ENCODE peak calls at places on chromosomes 6 and 20, in ten cellular contexts. K, A, Y, B, V, L, R, X, Z and O are unnamed samples.

GRCh38 chr20:34401741-34402455 is 38.8 kb downstream of the ITCH start:
- DNase-seq in K (no peak), A (no peak), Y (no peak), B (no peak), V (no peak), L (no peak), R (no peak), X (no peak), Z (no peak), O (no peak)

GRCh38 chr6:25397406-25397805 is 118.2 kb downstream of the CARMIL1 start:
- DNase-seq in K (no peak), A (no peak), Y (no peak), B (no peak), V (no peak), L (no peak), R (no peak), X (no peak), Z (no peak), O (no peak)

GRCh38 chr20:63546686-63547483 is 664 bp downstream of the SRMS start:
- DNase-seq in K (no peak), A (no peak), Y (no peak), B (no peak), V (no peak), L (no peak), R (no peak), X (no peak), Z (no peak), O (no peak)

GRCh38 chr20:25301357-25301920 is 53.6 kb downstream of the PYGB start:
- DNase-seq in K (no peak), A (no peak), Y (no peak), B (no peak), V (no peak), L (no peak), R (no peak), X (no peak), Z (no peak), O (no peak)

GRCh38 chr20:46400253-46400652 is 6.2 kb downstream of the ELMO2 start:
- DNase-seq in K (peak; percentile 74), A (peak; percentile 46), Y (no peak), B (no peak), V (peak; percentile 49), L (no peak), R (peak; percentile 90), X (no peak), Z (peak; percentile 20), O (no peak)

GRCh38 chr6:12439296-12439695 is 149.1 kb downstream of the EDN1 start:
- DNase-seq in K (no peak), A (peak; percentile 90), Y (peak; percentile 4), B (no peak), V (no peak), L (no peak), R (no peak), X (no peak), Z (no peak), O (peak; percentile 88)

GRCh38 chr6:147268254-147268653 is 64.0 kb downstream of the STXBP5 start:
- DNase-seq in K (peak; percentile 12), A (peak; percentile 78), Y (peak; percentile 5), B (no peak), V (no peak), L (no peak), R (peak; percentile 18), X (no peak), Z (no peak), O (peak; percentile 59)

GRCh38 chr6:38445321-38445720 is 194.4 kb downstream of the BTBD9 start:
- DNase-seq in K (peak; percentile 11), A (no peak), Y (no peak), B (no peak), V (no peak), L (no peak), R (no peak), X (no peak), Z (no peak), O (no peak)

GRCh38 chr6:155100087-155100486 is 105.0 kb downstream of the TIAM2 start:
- DNase-seq in K (peak; percentile 89), A (no peak), Y (no peak), B (peak; percentile 83), V (peak; percentile 71), L (no peak), R (no peak), X (no peak), Z (peak; percentile 50), O (no peak)

GRCh38 chr6:168016176-168016620 is 18.7 kb downstream of the KIF25 start:
- DNase-seq in K (no peak), A (no peak), Y (no peak), B (no peak), V (no peak), L (no peak), R (no peak), X (no peak), Z (no peak), O (no peak)

GRCh38 chr20:4225778-4226177 is 210.4 kb upstream of the RNF24 start:
- DNase-seq in K (peak; percentile 99), A (peak; percentile 63), Y (peak; percentile 51), B (no peak), V (peak; percentile 97), L (no peak), R (peak; percentile 92), X (no peak), Z (peak; percentile 58), O (peak; percentile 71)

GRCh38 chr6:146770965-146771735 is 172.4 kb downstream of the ADGB start:
- DNase-seq in K (no peak), A (no peak), Y (no peak), B (no peak), V (no peak), L (no peak), R (no peak), X (peak; percentile 14), Z (peak; percentile 58), O (no peak)

GRCh38 chr6:52390361-52390727 is 28.4 kb downstream of the PAQR8 start:
- DNase-seq in K (peak; percentile 80), A (peak; percentile 76), Y (peak; percentile 71), B (no peak), V (peak; percentile 78), L (peak; percentile 72), R (peak; percentile 70), X (no peak), Z (no peak), O (peak; percentile 73)

GRCh38 chr6:168841609-168842278 is 400.8 kb downstream of the SMOC2 start:
- DNase-seq in K (no peak), A (no peak), Y (no peak), B (no peak), V (no peak), L (no peak), R (no peak), X (no peak), Z (no peak), O (no peak)

GRCh38 chr6:91476000-91476399 is 889.1 kb upstream of the MAP3K7 start:
- DNase-seq in K (peak; percentile 83), A (peak; percentile 52), Y (peak; percentile 13), B (no peak), V (peak; percentile 69), L (no peak), R (peak; percentile 64), X (peak; percentile 13), Z (no peak), O (peak; percentile 27)

GRCh38 chr6:170083236-170084051 is 207.4 kb downstream of the DLL1 start:
- DNase-seq in K (no peak), A (no peak), Y (no peak), B (peak; percentile 23), V (no peak), L (no peak), R (no peak), X (peak; percentile 6), Z (no peak), O (no peak)

GRCh38 chr6:96837138-96837971 is at the start of gene GPR63:
- DNase-seq in K (peak; percentile 78), A (peak; percentile 63), Y (peak; percentile 87), B (peak; percentile 68), V (peak; percentile 85), L (peak; percentile 50), R (peak; percentile 40), X (peak; percentile 82), Z (peak; percentile 48), O (peak; percentile 90)

GRCh38 chr20:44222027-44222426 is 11.5 kb upstream of the OSER1 start:
- DNase-seq in K (no peak), A (no peak), Y (no peak), B (no peak), V (no peak), L (no peak), R (no peak), X (no peak), Z (no peak), O (no peak)

GRCh38 chr6:132936641-132937040 is 122.3 kb downstream of the RPS12 start:
- DNase-seq in K (no peak), A (no peak), Y (no peak), B (no peak), V (no peak), L (no peak), R (no peak), X (no peak), Z (no peak), O (no peak)

DNA sequence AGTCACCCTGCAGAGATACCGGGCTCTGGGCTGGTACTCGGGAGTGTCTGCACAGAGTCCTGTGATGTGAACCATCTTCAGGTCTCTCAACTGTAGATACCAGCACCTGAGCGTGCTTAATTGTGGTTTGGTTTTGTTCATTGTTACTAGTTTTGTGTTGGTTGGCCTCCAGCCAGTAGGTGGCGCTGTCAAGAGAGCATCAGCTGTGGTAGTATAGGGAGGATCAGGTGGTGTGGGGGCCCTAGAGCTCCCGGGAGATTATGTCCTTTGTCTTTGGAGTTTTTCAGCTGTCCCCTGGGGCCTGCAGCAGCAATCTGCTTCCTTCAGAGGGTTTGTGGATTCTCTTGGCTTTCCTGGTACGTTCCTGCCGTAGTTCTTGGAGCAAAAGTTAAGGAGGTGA is 67.9 kb downstream of the CDYL start:
- DNase-seq in K (no peak), A (no peak), Y (no peak), B (no peak), V (no peak), L (no peak), R (no peak), X (no peak), Z (no peak), O (no peak)
- TF ChIP-seq CTCF in K (no peak), A (peak; percentile 43), Y (no peak), B (no peak), V (peak; percentile 29), L (no peak), R (peak; percentile 27), X (peak; percentile 11), Z (peak; percentile 15), O (peak; percentile 19)

GRCh38 chr6:76861403-76861802 is 601.9 kb downstream of the HTR1B start:
- DNase-seq in K (no peak), A (peak; percentile 25), Y (peak; percentile 3), B (peak; percentile 41), V (no peak), L (no peak), R (peak; percentile 12), X (no peak), Z (no peak), O (peak; percentile 11)
- TF ChIP-seq CTCF in K (peak; percentile 12), A (peak; percentile 29), Y (no peak), B (no peak), V (peak; percentile 16), L (peak; percentile 53), R (peak; percentile 53), X (peak; percentile 31), Z (peak; percentile 19), O (peak; percentile 55)

GRCh38 chr6:131787955-131788712 is 19.7 kb upstream of the ENPP1 start:
- DNase-seq in K (peak; percentile 48), A (no peak), Y (no peak), B (no peak), V (peak; percentile 34), L (no peak), R (peak; percentile 28), X (no peak), Z (no peak), O (no peak)
- TF ChIP-seq CTCF in K (peak; percentile 36), A (no peak), Y (no peak), B (no peak), V (peak; percentile 35), L (no peak), R (peak; percentile 20), X (peak; percentile 4), Z (no peak), O (no peak)

GRCh38 chr6:31386099-31386498 is 17.3 kb upstream of the MICA start:
- DNase-seq in K (no peak), A (no peak), Y (no peak), B (no peak), V (no peak), L (no peak), R (peak; percentile 62), X (no peak), Z (no peak), O (no peak)
- TF ChIP-seq CTCF in K (no peak), A (no peak), Y (no peak), B (no peak), V (no peak), L (no peak), R (no peak), X (no peak), Z (no peak), O (no peak)